ENCODE peak calls at places on chromosomes 2 and 18, in seven cellular contexts. A is HS-5; L is stimulated activated CD4-positive, alpha-beta T cell treated with anti-CD3 and anti-CD28 coated beads, Interleukin-1b, Interleukin-23, amount 100 ng/mL, for 1 hour; D is NCI-H1092 treated with DMSO at 0.1 percent for 48 hours; O is stimulated activated naive CD4-positive, alpha-beta T cell treated with Interleukin-2 at 50 U/mL for 16 hours; R is endothelial cell; Y is NCI-H82. F is an unnamed sample.

GRCh38 chr2:99682280-99683060 is 192.7 kb upstream of the REV1 start:
- DNase-seq in A (peak; percentile 55), L (no peak), D (peak; percentile 81), O (no peak), R (no peak), Y (peak; percentile 54), F (no peak)

GRCh38 chr2:207474871-207475485 is 54.8 kb upstream of the CREB1 start:
- DNase-seq in A (peak; percentile 64), L (no peak), D (peak; percentile 41), O (peak; percentile 4), R (peak; percentile 59), Y (peak; percentile 75), F (peak; percentile 54)

GRCh38 chr18:70260683-70261082 is 28.2 kb upstream of the SOCS6 start:
- DNase-seq in A (no peak), L (no peak), D (no peak), O (no peak), R (no peak), Y (no peak), F (no peak)

GRCh38 chr2:5978352-5978751 is 286.2 kb downstream of the SOX11 start:
- DNase-seq in A (no peak), L (no peak), D (no peak), O (no peak), R (no peak), Y (peak; percentile 50), F (no peak)

GRCh38 chr2:19667085-19667484 is 234.7 kb downstream of the TTC32 start:
- DNase-seq in A (peak; percentile 42), L (no peak), D (peak; percentile 23), O (no peak), R (no peak), Y (peak; percentile 10), F (peak; percentile 79)

GRCh38 chr2:236934166-236934565 is 151.5 kb upstream of the COPS8 start:
- DNase-seq in A (no peak), L (no peak), D (no peak), O (no peak), R (no peak), Y (no peak), F (no peak)

GRCh38 chr2:220228310-220229006 is 601.0 kb downstream of the SLC4A3 start:
- DNase-seq in A (peak; percentile 98), L (no peak), D (no peak), O (no peak), R (no peak), Y (no peak), F (peak; percentile 97)

GRCh38 chr18:60066576-60066975 is 166.8 kb downstream of the PMAIP1 start:
- DNase-seq in A (no peak), L (no peak), D (no peak), O (no peak), R (no peak), Y (no peak), F (no peak)

GRCh38 chr2:134027980-134028379 is 225.9 kb upstream of the MGAT5 start:
- DNase-seq in A (no peak), L (no peak), D (no peak), O (no peak), R (no peak), Y (no peak), F (no peak)

GRCh38 chr18:24657461-24657860 is 197.0 kb downstream of the HRH4 start:
- DNase-seq in A (no peak), L (no peak), D (no peak), O (no peak), R (peak; percentile 27), Y (peak; percentile 74), F (no peak)

GRCh38 chr18:53131001-53131400 is 791.0 kb downstream of the DCC start:
- DNase-seq in A (no peak), L (no peak), D (no peak), O (no peak), R (no peak), Y (no peak), F (no peak)

GRCh38 chr2:239822146-239822945 is 202.8 kb downstream of the NDUFA10 start:
- DNase-seq in A (no peak), L (no peak), D (no peak), O (peak; percentile 33), R (no peak), Y (no peak), F (no peak)

GRCh38 chr2:102286041-102286440 is 25.3 kb upstream of the IL1RL1 start:
- DNase-seq in A (no peak), L (no peak), D (no peak), O (no peak), R (no peak), Y (no peak), F (no peak)

GRCh38 chr2:28322456-28322855 is 70.2 kb upstream of the FOSL2 start:
- DNase-seq in A (no peak), L (no peak), D (no peak), O (no peak), R (no peak), Y (no peak), F (no peak)

GRCh38 chr2:57516740-57517340 is 529.8 kb upstream of the VRK2 start:
- DNase-seq in A (peak; percentile 26), L (no peak), D (peak; percentile 64), O (no peak), R (no peak), Y (peak; percentile 68), F (peak; percentile 64)

GRCh38 chr18:57921708-57922107 is 118.6 kb upstream of the ATP8B1 start:
- DNase-seq in A (no peak), L (no peak), D (no peak), O (no peak), R (no peak), Y (peak; percentile 22), F (peak; percentile 72)

GRCh38 chr18:58633874-58634273 is 5.0 kb upstream of the ALPK2 start:
- DNase-seq in A (no peak), L (no peak), D (no peak), O (no peak), R (no peak), Y (no peak), F (no peak)

GRCh38 chr2:161121622-161122021 is 38.6 kb upstream of the TANK start:
- DNase-seq in A (no peak), L (no peak), D (no peak), O (no peak), R (no peak), Y (no peak), F (no peak)

GRCh38 chr2:43169987-43170732 is 56.2 kb downstream of the ZFP36L2 start:
- DNase-seq in A (no peak), L (peak; percentile 46), D (peak; percentile 6), O (peak; percentile 53), R (peak; percentile 38), Y (peak; percentile 39), F (no peak)

GRCh38 chr2:64696631-64697030 is 42.9 kb upstream of the SERTAD2 start:
- DNase-seq in A (no peak), L (no peak), D (no peak), O (no peak), R (no peak), Y (no peak), F (no peak)